ENCODE peak calls at places on chromosomes 5 and 9, in ten cellular contexts. S, X, A, V, I, M, J, Q, N and Y are unnamed samples.

GRCh38 chr5:176890455-176891330 is 8.5 kb downstream of the HK3 start:
- DNase-seq in S (no peak), X (no peak), A (no peak), V (no peak), I (peak; percentile 62), M (no peak), J (peak; percentile 31), Q (no peak), N (no peak), Y (no peak)

GRCh38 chr9:130537346-130538050 is 41.9 kb upstream of the FUBP3 start:
- DNase-seq in S (peak; percentile 11), X (no peak), A (peak; percentile 14), V (no peak), I (no peak), M (peak; percentile 7), J (no peak), Q (no peak), N (no peak), Y (no peak)

GRCh38 chr9:87443461-87443860 is 54.2 kb upstream of the DAPK1 start:
- DNase-seq in S (no peak), X (no peak), A (no peak), V (no peak), I (no peak), M (no peak), J (no peak), Q (no peak), N (no peak), Y (no peak)

GRCh38 chr9:7844283-7844682 is 44.7 kb upstream of the DMAC1 start:
- DNase-seq in S (peak; percentile 11), X (peak; percentile 70), A (no peak), V (peak; percentile 24), I (no peak), M (peak; percentile 7), J (no peak), Q (no peak), N (peak; percentile 19), Y (no peak)

GRCh38 chr9:29826421-29826820 is 2253.1 kb upstream of the C9orf72 start:
- DNase-seq in S (no peak), X (no peak), A (no peak), V (no peak), I (no peak), M (no peak), J (no peak), Q (peak; percentile 46), N (no peak), Y (no peak)

GRCh38 chr5:59709346-59709821 is 184.1 kb downstream of the PDE4D start:
- DNase-seq in S (peak; percentile 61), X (peak; percentile 71), A (no peak), V (no peak), I (no peak), M (peak; percentile 4), J (no peak), Q (no peak), N (no peak), Y (no peak)

GRCh38 chr9:13810510-13810909 is 503.4 kb downstream of the NFIB start:
- DNase-seq in S (peak; percentile 13), X (no peak), A (no peak), V (no peak), I (no peak), M (peak; percentile 91), J (no peak), Q (no peak), N (peak; percentile 84), Y (peak; percentile 25)

GRCh38 chr5:21573915-21574314 is 1279.2 kb downstream of the CDH12 start:
- DNase-seq in S (no peak), X (no peak), A (no peak), V (no peak), I (no peak), M (no peak), J (no peak), Q (no peak), N (no peak), Y (no peak)

GRCh38 chr9:78932849-78933627 is 636.1 kb downstream of the PSAT1 start:
- DNase-seq in S (peak; percentile 77), X (no peak), A (peak; percentile 70), V (no peak), I (no peak), M (peak; percentile 84), J (no peak), Q (no peak), N (no peak), Y (peak; percentile 71)

GRCh38 chr5:179801304-179802206 is 5.1 kb downstream of the MGAT4B start:
- DNase-seq in S (peak; percentile 71), X (peak; percentile 92), A (peak; percentile 44), V (no peak), I (no peak), M (no peak), J (peak; percentile 90), Q (peak; percentile 85), N (no peak), Y (peak; percentile 61)

DNA sequence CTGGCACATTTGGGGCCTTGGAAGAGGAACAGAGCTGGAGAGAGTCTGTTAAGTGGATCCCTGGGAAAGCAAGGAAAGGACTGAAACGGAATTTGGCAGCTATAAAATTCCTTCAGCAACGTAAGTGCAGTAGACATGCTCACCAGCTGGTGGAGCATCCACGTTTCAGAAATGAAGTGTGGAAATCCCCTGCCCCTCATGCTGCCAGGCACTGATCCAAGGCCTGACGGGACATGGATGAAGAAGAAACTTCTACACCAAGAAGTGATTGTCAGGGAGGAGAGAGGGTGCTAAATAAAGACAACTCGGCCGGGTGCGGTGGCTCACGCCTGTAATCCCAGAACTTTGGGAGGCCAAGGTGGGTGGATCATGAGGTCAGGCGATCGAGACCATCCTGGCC is 209.3 kb downstream of the ROR2 start:
- DNase-seq in S (peak; percentile 94), X (peak; percentile 26), A (peak; percentile 79), V (no peak), I (no peak), M (peak; percentile 64), J (no peak), Q (peak; percentile 57), N (peak; percentile 8), Y (peak; percentile 76)
- TF ChIP-seq CTCF in S (peak; percentile 72), X (no peak), A (peak; percentile 53), V (peak; percentile 15), I (no peak), M (peak; percentile 40), J (no peak), Q (no peak), N (peak; percentile 36), Y (peak; percentile 37)

DNA sequence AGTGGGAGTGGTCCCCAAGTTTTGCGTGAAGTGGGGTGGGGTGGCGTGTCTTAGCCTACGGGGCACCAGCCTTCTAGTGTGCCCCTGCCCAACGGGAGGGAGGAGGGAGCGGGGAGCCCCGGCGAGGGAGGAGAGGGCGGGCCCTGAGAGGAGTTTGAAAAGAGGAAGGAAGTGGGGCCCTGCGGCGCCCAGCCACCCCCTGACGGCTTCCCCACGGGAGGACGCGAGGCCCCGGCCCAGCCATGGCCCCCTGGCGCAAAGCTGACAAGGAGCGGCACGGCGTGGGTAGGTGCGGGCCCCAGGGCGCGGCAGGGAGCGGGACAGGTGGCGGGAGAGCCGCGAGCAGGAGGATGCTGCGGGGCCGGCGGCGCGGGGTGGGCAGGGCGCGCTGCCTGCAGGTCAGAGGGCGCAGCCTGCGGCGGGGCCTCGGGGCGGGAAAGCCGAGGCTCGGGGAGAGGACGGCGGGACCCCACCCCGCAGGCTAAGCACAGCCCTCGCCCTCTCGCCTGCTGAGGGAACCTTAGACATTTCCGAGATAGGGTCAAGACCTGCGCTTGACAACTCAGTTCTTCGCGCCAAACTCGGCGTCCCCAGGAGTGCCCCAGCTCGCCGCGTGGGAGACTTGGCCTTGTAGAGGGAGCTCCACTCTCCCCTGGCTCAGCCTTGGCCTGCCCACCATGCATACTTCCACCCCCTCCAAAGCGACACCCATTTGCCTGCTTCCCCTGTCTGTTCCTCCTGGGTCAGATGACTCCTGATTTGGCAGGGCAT is at the start of gene DOCK2:
- DNase-seq in S (no peak), X (peak; percentile 59), A (no peak), V (no peak), I (no peak), M (no peak), J (peak; percentile 58), Q (peak; percentile 88), N (no peak), Y (no peak)
- H3K4me3 ChIP-seq in S (peak within 1 kb of the TSS; percentile 50), X (peak within 1 kb of the TSS; percentile 86), A (peak within 1 kb of the TSS; percentile 32), V (no peak within 1 kb of the TSS), I (peak within 1 kb of the TSS; percentile 71), M (peak within 1 kb of the TSS; percentile 23), J (no peak within 1 kb of the TSS), Q (peak within 1 kb of the TSS; percentile 19), N (peak within 1 kb of the TSS; percentile 22), Y (peak within 1 kb of the TSS; percentile 40)

GRCh38 chr9:126147186-126147585 is 179.4 kb upstream of the MVB12B start:
- DNase-seq in S (no peak), X (no peak), A (no peak), V (no peak), I (peak; percentile 24), M (no peak), J (no peak), Q (no peak), N (no peak), Y (no peak)

GRCh38 chr9:126144617-126145456 is 181.8 kb upstream of the MVB12B start:
- DNase-seq in S (no peak), X (no peak), A (no peak), V (no peak), I (peak; percentile 21), M (no peak), J (peak; percentile 25), Q (no peak), N (no peak), Y (no peak)

GRCh38 chr9:126147620-126148522 is 178.8 kb upstream of the MVB12B start:
- DNase-seq in S (no peak), X (no peak), A (no peak), V (no peak), I (peak; percentile 56), M (no peak), J (peak; percentile 35), Q (no peak), N (no peak), Y (no peak)

GRCh38 chr9:126145887-126146253 is 180.8 kb upstream of the MVB12B start:
- DNase-seq in S (no peak), X (no peak), A (no peak), V (no peak), I (no peak), M (no peak), J (no peak), Q (no peak), N (no peak), Y (no peak)

GRCh38 chr9:126146254-126147145 is 180.1 kb upstream of the MVB12B start:
- DNase-seq in S (peak; percentile 12), X (peak; percentile 91), A (no peak), V (peak; percentile 78), I (peak; percentile 71), M (no peak), J (peak; percentile 47), Q (no peak), N (no peak), Y (no peak)
- TF ChIP-seq CTCF in S (peak; percentile 56), X (peak; percentile 74), A (peak; percentile 29), V (peak; percentile 75), I (no peak), M (peak; percentile 21), J (peak; percentile 15), Q (no peak), N (peak; percentile 41), Y (peak; percentile 37)

DNA sequence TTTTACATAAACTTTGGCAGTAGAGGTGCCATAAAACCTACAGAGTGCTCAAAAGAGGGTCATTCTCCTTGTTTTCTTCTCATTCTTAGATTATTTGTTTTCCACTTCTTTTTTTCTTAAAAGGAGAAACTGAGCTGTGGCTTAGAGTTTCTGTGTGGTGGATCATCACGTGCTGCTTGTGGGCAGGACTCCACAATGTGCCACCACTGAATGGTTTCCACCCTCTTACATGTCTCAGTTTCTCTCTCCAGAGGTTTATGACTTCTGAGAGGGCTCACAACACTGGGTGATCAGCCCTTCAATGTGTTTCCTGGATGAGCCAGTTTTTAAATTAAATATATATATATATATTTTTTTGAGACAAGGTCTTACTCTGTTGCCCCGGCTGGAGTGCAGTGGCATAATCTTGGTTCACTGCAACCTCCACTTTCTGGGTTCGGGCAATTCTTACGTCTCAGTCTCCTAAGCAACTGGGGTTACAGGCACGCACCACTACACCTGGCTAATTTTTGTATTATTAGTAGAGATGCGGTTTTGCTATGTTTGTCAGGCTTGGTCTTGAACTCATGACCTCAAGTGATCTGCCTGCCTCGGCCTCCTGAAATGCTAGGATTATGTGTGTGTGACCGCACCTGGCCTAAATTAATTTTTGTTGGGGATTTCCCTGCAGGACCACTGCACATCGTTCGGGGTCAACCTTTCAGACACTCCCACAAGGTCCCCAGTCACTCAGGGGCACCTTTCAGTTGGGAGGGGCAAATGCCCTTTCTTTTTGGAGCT is 3.1 kb upstream of the UNC13B start:
- DNase-seq in S (no peak), X (no peak), A (no peak), V (no peak), I (no peak), M (no peak), J (no peak), Q (no peak), N (no peak), Y (no peak)
- H3K4me3 ChIP-seq in S (no peak overlapping the region), X (no peak overlapping the region), A (no peak overlapping the region), V (no peak overlapping the region), I (no peak overlapping the region), M (no peak overlapping the region), J (no peak overlapping the region), Q (no peak overlapping the region), N (no peak overlapping the region), Y (no peak overlapping the region)